ENCODE peak calls at places on chromosome 22, in six cellular contexts. P is non-pigmented ciliary epithelial cell; X is stimulated activated CD4-positive, alpha-beta T cell treated with anti-CD3 and anti-CD28 coated beads, Interleukin-1b, Interleukin-23, amount 100 ng/mL, for 1 hour; U is IMR-90; A is 8988T; H is ELR. K is an unnamed sample.

GRCh38 chr22:47160781-47161520 is 398.5 kb downstream of the TBC1D22A start:
- DNase-seq in H (no peak), A (no peak), P (no peak), X (no peak), U (no peak), K (no peak)

GRCh38 chr22:50567721-50568252 is 5.1 kb upstream of the SYCE3 start:
- DNase-seq in H (no peak), U (no peak), X (no peak), P (no peak), A (no peak), K (no peak)

GRCh38 chr22:20292108-20292507 is 24.0 kb upstream of the RTN4R start:
- DNase-seq in U (no peak), A (no peak), P (no peak), X (no peak), H (no peak), K (no peak)

GRCh38 chr22:46346680-46347405 is 11.3 kb downstream of the TRMU start:
- DNase-seq in U (no peak), H (no peak), P (no peak), A (no peak), X (no peak), K (no peak)

GRCh38 chr22:29194269-29194668 is 11.4 kb upstream of the EMID1 start:
- DNase-seq in A (no peak), U (no peak), H (no peak), P (no peak), X (no peak), K (no peak)

GRCh38 chr22:24994070-24994763 is 41.7 kb downstream of the KIAA1671 start:
- DNase-seq in P (no peak), A (peak), U (no peak), H (peak), X (no peak), K (no peak)

GRCh38 chr22:49214976-49215375 is 612.7 kb downstream of the BRD1 start:
- DNase-seq in A (no peak), H (no peak), U (no peak), X (no peak), P (no peak), K (no peak)

GRCh38 chr22:20573176-20573829 is 65.9 kb downstream of the MED15 start:
- DNase-seq in A (no peak), U (peak), X (no peak), H (no peak), P (no peak), K (no peak)

GRCh38 chr22:32622004-32622761 is 147.6 kb downstream of the FBXO7 start:
- DNase-seq in P (peak), U (peak), X (no peak), H (peak), A (no peak), K (peak)

GRCh38 chr22:45263790-45264269 is 20.9 kb upstream of the UPK3A start:
- DNase-seq in H (peak), P (peak), A (peak), X (no peak), U (peak), K (no peak)

GRCh38 chr22:43144949-43145348 is 1.8 kb upstream of the MCAT start:
- DNase-seq in X (no peak), H (no peak), A (no peak), P (no peak), U (no peak), K (no peak)

GRCh38 chr22:49322231-49322630 is 505.4 kb downstream of the BRD1 start:
- DNase-seq in A (no peak), U (no peak), H (no peak), P (no peak), X (no peak), K (no peak)